ENCODE peak calls at places on chromosomes 2 and 18, in eight cellular contexts. One of them, this sample, is unnamed. For H4K20me1, the result is how much of the 10 kb centered on the place peaks cover.

GRCh38 chr2:160868891-160869290 is 291.3 kb upstream of the TANK start:
- DNase-seq in GM23248: peak
- DNase-seq in OCI-LY7: no peak
- DNase-seq in HCT116: no peak
- DNase-seq in SK-N-SH: no peak
- DNase-seq in GM23338: no peak
- DNase-seq in MM.1S: no peak
- DNase-seq in PC-3: no peak
- DNase-seq in this sample: no peak

GRCh38 chr2:38751847-38752410 is 768 bp upstream of the SRSF7 start:
- DNase-seq in GM23248: peak
- DNase-seq in GM23338: peak
- DNase-seq in MM.1S: no peak
- DNase-seq in OCI-LY7: no peak
- DNase-seq in HCT116: no peak
- DNase-seq in PC-3: no peak
- DNase-seq in SK-N-SH: no peak
- DNase-seq in this sample: peak

GRCh38 chr2:99754215-99754614 is 264.4 kb upstream of the REV1 start:
- DNase-seq in HCT116: no peak
- DNase-seq in OCI-LY7: no peak
- DNase-seq in GM23248: peak
- DNase-seq in PC-3: peak
- DNase-seq in GM23338: no peak
- DNase-seq in MM.1S: no peak
- DNase-seq in SK-N-SH: no peak
- DNase-seq in this sample: no peak

GRCh38 chr2:151204720-151205119 is 56.9 kb downstream of the RBM43 start:
- DNase-seq in PC-3: no peak
- DNase-seq in HCT116: no peak
- DNase-seq in GM23248: no peak
- DNase-seq in OCI-LY7: no peak
- DNase-seq in MM.1S: no peak
- DNase-seq in SK-N-SH: no peak
- DNase-seq in GM23338: no peak
- DNase-seq in this sample: peak

GRCh38 chr2:20803287-20803686 is 19.6 kb downstream of the LDAH start:
- DNase-seq in HCT116: no peak
- DNase-seq in MM.1S: no peak
- DNase-seq in SK-N-SH: peak
- DNase-seq in OCI-LY7: no peak
- DNase-seq in GM23338: no peak
- DNase-seq in GM23248: no peak
- DNase-seq in PC-3: no peak
- DNase-seq in this sample: no peak

GRCh38 chr18:49565656-49566055 is 3.8 kb downstream of the LIPG start:
- DNase-seq in MM.1S: no peak
- DNase-seq in GM23248: peak
- DNase-seq in HCT116: no peak
- DNase-seq in SK-N-SH: peak
- DNase-seq in GM23338: no peak
- DNase-seq in PC-3: no peak
- DNase-seq in OCI-LY7: no peak
- DNase-seq in this sample: peak

GRCh38 chr18:46079336-46079735 is 7.3 kb upstream of the PSTPIP2 start:
- DNase-seq in MM.1S: no peak
- DNase-seq in HCT116: no peak
- DNase-seq in SK-N-SH: no peak
- DNase-seq in OCI-LY7: no peak
- DNase-seq in GM23338: no peak
- DNase-seq in GM23248: no peak
- DNase-seq in PC-3: no peak
- DNase-seq in this sample: no peak

GRCh38 chr18:61530681-61531080 is 197.5 kb downstream of the CDH20 start:
- DNase-seq in PC-3: no peak
- DNase-seq in OCI-LY7: no peak
- DNase-seq in GM23248: no peak
- DNase-seq in SK-N-SH: no peak
- DNase-seq in GM23338: no peak
- DNase-seq in MM.1S: no peak
- DNase-seq in HCT116: no peak
- DNase-seq in this sample: no peak

GRCh38 chr2:162230761-162231160 is 12.5 kb downstream of the FAP start:
- DNase-seq in GM23248: no peak
- DNase-seq in MM.1S: no peak
- DNase-seq in GM23338: no peak
- DNase-seq in OCI-LY7: no peak
- DNase-seq in PC-3: no peak
- DNase-seq in HCT116: no peak
- DNase-seq in SK-N-SH: no peak
- DNase-seq in this sample: no peak

GRCh38 chr2:220434365-220434764 is 806.9 kb downstream of the SLC4A3 start:
- DNase-seq in OCI-LY7: no peak
- DNase-seq in SK-N-SH: no peak
- DNase-seq in MM.1S: no peak
- DNase-seq in HCT116: no peak
- DNase-seq in GM23338: no peak
- DNase-seq in PC-3: peak
- DNase-seq in GM23248: peak
- DNase-seq in this sample: no peak

GRCh38 chr2:127193164-127193947 is 26.7 kb downstream of the CYP27C1 start:
- DNase-seq in HCT116: no peak
- DNase-seq in PC-3: no peak
- DNase-seq in MM.1S: no peak
- DNase-seq in GM23248: peak
- DNase-seq in GM23338: peak
- DNase-seq in SK-N-SH: no peak
- DNase-seq in OCI-LY7: no peak
- DNase-seq in this sample: no peak

GRCh38 chr2:178514664-178515063 is 34.4 kb downstream of the PLEKHA3 start:
- DNase-seq in OCI-LY7: no peak
- DNase-seq in SK-N-SH: no peak
- DNase-seq in PC-3: peak
- DNase-seq in GM23338: no peak
- DNase-seq in MM.1S: no peak
- DNase-seq in HCT116: no peak
- DNase-seq in GM23248: peak
- DNase-seq in this sample: no peak

GRCh38 chr2:220396287-220396686 is 768.9 kb downstream of the SLC4A3 start:
- DNase-seq in OCI-LY7: no peak
- DNase-seq in PC-3: peak
- DNase-seq in HCT116: no peak
- DNase-seq in GM23338: no peak
- DNase-seq in GM23248: peak
- DNase-seq in SK-N-SH: no peak
- DNase-seq in MM.1S: no peak
- DNase-seq in this sample: no peak

GRCh38 chr2:37858197-37858711 is 66.8 kb upstream of the RMDN2 start:
- DNase-seq in GM23338: no peak
- DNase-seq in SK-N-SH: no peak
- DNase-seq in OCI-LY7: no peak
- DNase-seq in MM.1S: no peak
- DNase-seq in HCT116: no peak
- DNase-seq in GM23248: peak
- DNase-seq in PC-3: no peak
- DNase-seq in this sample: no peak

GRCh38 chr2:15943378-15943851 is 3.1 kb downstream of the MYCN start:
- DNase-seq in OCI-LY7: no peak
- DNase-seq in MM.1S: no peak
- DNase-seq in SK-N-SH: peak
- DNase-seq in HCT116: no peak
- DNase-seq in GM23248: no peak
- DNase-seq in PC-3: no peak
- DNase-seq in GM23338: peak
- DNase-seq in this sample: peak

GRCh38 chr2:25215948-25216679 is 47.7 kb upstream of the POMC start:
- DNase-seq in GM23248: peak
- DNase-seq in MM.1S: no peak
- DNase-seq in OCI-LY7: peak
- DNase-seq in PC-3: no peak
- DNase-seq in GM23338: peak
- DNase-seq in SK-N-SH: peak
- DNase-seq in HCT116: no peak
- DNase-seq in this sample: peak

GRCh38 chr2:230225486-230225885 is at the start of gene SP140:
- DNase-seq in GM23338: no peak
- DNase-seq in GM23248: no peak
- DNase-seq in MM.1S: peak
- DNase-seq in SK-N-SH: no peak
- DNase-seq in HCT116: no peak
- DNase-seq in OCI-LY7: peak
- DNase-seq in PC-3: no peak
- DNase-seq in this sample: no peak

GRCh38 chr2:136110528-136110927 is 7.4 kb downstream of the CXCR4 start:
- DNase-seq in MM.1S: no peak
- DNase-seq in GM23248: no peak
- DNase-seq in PC-3: peak
- DNase-seq in SK-N-SH: no peak
- DNase-seq in GM23338: no peak
- DNase-seq in OCI-LY7: no peak
- DNase-seq in HCT116: no peak
- DNase-seq in this sample: no peak

GRCh38 chr2:60806988-60807681 is 51.1 kb downstream of the PAPOLG start:
- DNase-seq in GM23248: peak
- DNase-seq in HCT116: no peak
- DNase-seq in SK-N-SH: peak
- DNase-seq in MM.1S: peak
- DNase-seq in GM23338: no peak
- DNase-seq in OCI-LY7: peak
- DNase-seq in PC-3: peak
- DNase-seq in this sample: peak

GRCh38 chr2:235458839-235459273 is 35.0 kb upstream of the AGAP1 start:
- DNase-seq in HCT116: no peak
- DNase-seq in MM.1S: no peak
- DNase-seq in OCI-LY7: no peak
- DNase-seq in GM23338: no peak
- DNase-seq in GM23248: peak
- DNase-seq in PC-3: peak
- DNase-seq in SK-N-SH: no peak
- DNase-seq in this sample: no peak

GRCh38 chr18:10570622-10571021 is 44.8 kb downstream of the NAPG start:
- DNase-seq in OCI-LY7: no peak
- DNase-seq in PC-3: no peak
- DNase-seq in HCT116: no peak
- DNase-seq in GM23338: no peak
- DNase-seq in GM23248: no peak
- DNase-seq in MM.1S: no peak
- DNase-seq in SK-N-SH: no peak
- DNase-seq in this sample: no peak

GRCh38 chr18:10565835-10566234 is 40.0 kb downstream of the NAPG start:
- DNase-seq in PC-3: no peak
- DNase-seq in SK-N-SH: no peak
- DNase-seq in GM23248: no peak
- DNase-seq in OCI-LY7: no peak
- DNase-seq in HCT116: no peak
- DNase-seq in GM23338: no peak
- DNase-seq in MM.1S: no peak
- DNase-seq in this sample: no peak

GRCh38 chr18:10566390-10566789 is 40.6 kb downstream of the NAPG start:
- DNase-seq in SK-N-SH: no peak
- DNase-seq in MM.1S: no peak
- DNase-seq in OCI-LY7: no peak
- DNase-seq in HCT116: no peak
- DNase-seq in PC-3: no peak
- DNase-seq in GM23338: no peak
- DNase-seq in GM23248: no peak
- DNase-seq in this sample: no peak

GRCh38 chr18:10571537-10571936 is 45.7 kb downstream of the NAPG start:
- DNase-seq in OCI-LY7: no peak
- DNase-seq in PC-3: no peak
- DNase-seq in GM23248: no peak
- DNase-seq in MM.1S: no peak
- DNase-seq in SK-N-SH: no peak
- DNase-seq in HCT116: no peak
- DNase-seq in GM23338: no peak
- DNase-seq in this sample: no peak
- H4K20me1 ChIP-seq in OCI-LY7: under half
- H4K20me1 ChIP-seq in PC-3: under half
- H4K20me1 ChIP-seq in GM23248: under half
- H4K20me1 ChIP-seq in MM.1S: under half
- H4K20me1 ChIP-seq in SK-N-SH: under half
- H4K20me1 ChIP-seq in HCT116: under half
- H4K20me1 ChIP-seq in GM23338: under half
- H4K20me1 ChIP-seq in this sample: under half

GRCh38 chr2:196914867-196915465 is 11.5 kb downstream of the PGAP1 start:
- DNase-seq in OCI-LY7: no peak
- DNase-seq in GM23248: no peak
- DNase-seq in HCT116: no peak
- DNase-seq in GM23338: no peak
- DNase-seq in MM.1S: peak
- DNase-seq in PC-3: no peak
- DNase-seq in SK-N-SH: no peak
- DNase-seq in this sample: no peak
- TF ChIP-seq EZH2phosphoT487 in OCI-LY7: no peak
- TF ChIP-seq EZH2phosphoT487 in GM23248: no peak
- TF ChIP-seq EZH2phosphoT487 in HCT116: no peak
- TF ChIP-seq EZH2phosphoT487 in GM23338: no peak
- TF ChIP-seq EZH2phosphoT487 in MM.1S: no peak
- TF ChIP-seq EZH2phosphoT487 in PC-3: no peak
- TF ChIP-seq EZH2phosphoT487 in SK-N-SH: no peak
- TF ChIP-seq EZH2phosphoT487 in this sample: no peak

GRCh38 chr2:105775809-105776559 is 31.3 kb downstream of the NCK2 start:
- DNase-seq in MM.1S: no peak
- DNase-seq in HCT116: no peak
- DNase-seq in OCI-LY7: peak
- DNase-seq in GM23338: no peak
- DNase-seq in GM23248: no peak
- DNase-seq in SK-N-SH: peak
- DNase-seq in PC-3: no peak
- DNase-seq in this sample: no peak
- H4K20me1 ChIP-seq in MM.1S: under half
- H4K20me1 ChIP-seq in HCT116: under half
- H4K20me1 ChIP-seq in OCI-LY7: under half
- H4K20me1 ChIP-seq in GM23338: half or more
- H4K20me1 ChIP-seq in GM23248: under half
- H4K20me1 ChIP-seq in SK-N-SH: half or more
- H4K20me1 ChIP-seq in PC-3: under half
- H4K20me1 ChIP-seq in this sample: half or more

DNA sequence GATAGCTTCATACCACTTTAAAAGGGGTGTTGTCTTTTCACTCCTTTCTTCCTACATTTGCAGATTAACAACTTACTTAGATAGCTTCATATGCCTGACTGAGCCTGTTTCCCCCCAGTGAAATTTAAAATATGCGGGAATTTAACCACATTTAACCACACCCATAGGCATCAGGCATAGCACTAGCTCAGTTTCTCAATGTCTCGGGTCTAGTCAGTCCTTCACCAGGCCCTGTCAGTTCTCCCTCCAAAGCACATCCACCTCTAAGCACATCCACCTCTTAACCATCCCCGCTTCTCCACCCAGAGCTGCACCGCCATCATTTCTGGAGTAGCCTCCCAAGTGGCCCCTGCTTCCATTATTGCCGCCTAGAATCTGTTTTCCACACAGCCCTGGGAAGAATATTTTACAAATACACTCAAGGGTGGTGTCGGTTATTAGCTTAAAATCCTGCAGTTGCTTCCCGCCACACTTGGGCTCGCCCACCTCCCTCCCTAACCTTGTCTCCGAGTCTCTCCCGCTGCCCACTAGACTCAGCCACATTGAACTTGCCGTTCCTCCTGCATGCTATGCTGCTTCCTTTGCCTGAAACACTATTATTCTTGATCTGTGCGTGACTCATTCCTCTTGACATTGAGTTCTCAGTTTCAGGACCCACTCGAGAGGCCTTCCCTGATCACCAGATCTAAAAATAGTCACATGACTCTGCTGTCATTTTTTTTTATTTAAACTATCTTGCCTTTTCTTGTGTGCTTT is 68.3 kb downstream of the SPTBN1 start:
- DNase-seq in HCT116: no peak
- DNase-seq in SK-N-SH: no peak
- DNase-seq in GM23338: peak
- DNase-seq in OCI-LY7: no peak
- DNase-seq in GM23248: peak
- DNase-seq in PC-3: peak
- DNase-seq in MM.1S: peak
- DNase-seq in this sample: no peak
- TF ChIP-seq EZH2phosphoT487 in HCT116: no peak
- TF ChIP-seq EZH2phosphoT487 in SK-N-SH: no peak
- TF ChIP-seq EZH2phosphoT487 in GM23338: no peak
- TF ChIP-seq EZH2phosphoT487 in OCI-LY7: no peak
- TF ChIP-seq EZH2phosphoT487 in GM23248: no peak
- TF ChIP-seq EZH2phosphoT487 in PC-3: no peak
- TF ChIP-seq EZH2phosphoT487 in MM.1S: no peak
- TF ChIP-seq EZH2phosphoT487 in this sample: no peak